ENCODE peak calls at places on chromosomes 16 and 17, in five cellular contexts. One of them, this sample, is unnamed.

GRCh38 chr17:16877102-16877501 is 94.8 kb downstream of the TNFRSF13B start:
- DNase-seq in esophagus squamous epithelium: no peak
- DNase-seq in activated gamma-delta T cell: no peak
- DNase-seq in HT1080: no peak
- DNase-seq in activated naive CD4-positive, alpha-beta T cell: no peak
- DNase-seq in this sample: no peak

GRCh38 chr17:55444471-55445441 is 23.1 kb upstream of the MMD start:
- DNase-seq in activated gamma-delta T cell: no peak
- DNase-seq in esophagus squamous epithelium: no peak
- DNase-seq in activated naive CD4-positive, alpha-beta T cell: no peak
- DNase-seq in HT1080: peak
- DNase-seq in this sample: no peak

GRCh38 chr16:19168173-19169080 is at the start of gene SYT17:
- DNase-seq in HT1080: no peak
- DNase-seq in activated gamma-delta T cell: no peak
- DNase-seq in activated naive CD4-positive, alpha-beta T cell: no peak
- DNase-seq in esophagus squamous epithelium: no peak
- DNase-seq in this sample: no peak

GRCh38 chr17:7217113-7217987 is 2.3 kb downstream of the DLG4 start:
- DNase-seq in HT1080: no peak
- DNase-seq in activated gamma-delta T cell: no peak
- DNase-seq in esophagus squamous epithelium: no peak
- DNase-seq in activated naive CD4-positive, alpha-beta T cell: no peak
- DNase-seq in this sample: no peak

GRCh38 chr17:56912105-56912999 is 1.5 kb downstream of the TRIM25 start:
- DNase-seq in esophagus squamous epithelium: no peak
- DNase-seq in HT1080: no peak
- DNase-seq in activated naive CD4-positive, alpha-beta T cell: no peak
- DNase-seq in activated gamma-delta T cell: no peak
- DNase-seq in this sample: no peak

GRCh38 chr16:67287960-67288359 is 8.6 kb downstream of the PLEKHG4 start:
- DNase-seq in activated naive CD4-positive, alpha-beta T cell: no peak
- DNase-seq in HT1080: no peak
- DNase-seq in activated gamma-delta T cell: no peak
- DNase-seq in esophagus squamous epithelium: no peak
- DNase-seq in this sample: no peak

GRCh38 chr17:40437095-40437732 is 6.0 kb upstream of the IGFBP4 start:
- DNase-seq in HT1080: peak
- DNase-seq in activated naive CD4-positive, alpha-beta T cell: no peak
- DNase-seq in esophagus squamous epithelium: no peak
- DNase-seq in activated gamma-delta T cell: no peak
- DNase-seq in this sample: no peak

GRCh38 chr17:74163836-74164235 is 39.6 kb upstream of the RPL38 start:
- DNase-seq in activated naive CD4-positive, alpha-beta T cell: no peak
- DNase-seq in HT1080: no peak
- DNase-seq in esophagus squamous epithelium: no peak
- DNase-seq in activated gamma-delta T cell: no peak
- DNase-seq in this sample: no peak

GRCh38 chr16:89040391-89040790 is 53.3 kb upstream of the ACSF3 start:
- DNase-seq in HT1080: no peak
- DNase-seq in esophagus squamous epithelium: no peak
- DNase-seq in activated gamma-delta T cell: no peak
- DNase-seq in activated naive CD4-positive, alpha-beta T cell: no peak
- DNase-seq in this sample: no peak

GRCh38 chr17:45088741-45089140 is 27.6 kb downstream of the NMT1 start:
- DNase-seq in HT1080: no peak
- DNase-seq in activated naive CD4-positive, alpha-beta T cell: no peak
- DNase-seq in activated gamma-delta T cell: no peak
- DNase-seq in esophagus squamous epithelium: no peak
- DNase-seq in this sample: no peak

GRCh38 chr16:28592511-28592910 is 4.3 kb downstream of the SULT1A2 start:
- DNase-seq in activated naive CD4-positive, alpha-beta T cell: no peak
- DNase-seq in esophagus squamous epithelium: no peak
- DNase-seq in HT1080: no peak
- DNase-seq in activated gamma-delta T cell: no peak
- DNase-seq in this sample: no peak

GRCh38 chr17:79617304-79617703 is 6.5 kb upstream of the RBFOX3 start:
- DNase-seq in activated gamma-delta T cell: no peak
- DNase-seq in HT1080: no peak
- DNase-seq in esophagus squamous epithelium: no peak
- DNase-seq in activated naive CD4-positive, alpha-beta T cell: no peak
- DNase-seq in this sample: no peak